ENCODE peak calls at places on chromosome 1, in eight cellular contexts. L is transverse colon, A is sigmoid colon, I is tibial nerve, Q is A549, W is SK-N-SH, D is suprapubic skin, C is K562. J is an unnamed sample.

GRCh38 chr1:184691719-184692324 is 62.8 kb downstream of the EDEM3 start:
- DNase-seq in L (no peak), A (no peak), I (no peak), Q (peak), W (peak), D (no peak), C (peak), J (no peak)

GRCh38 chr1:2237773-2238172 is 9.7 kb downstream of the SKI start:
- DNase-seq in L (no peak), A (no peak), I (no peak), Q (peak), W (no peak), D (no peak), C (peak), J (no peak)

GRCh38 chr1:40980453-40981121 is 1.1 kb downstream of the CTPS1 start:
- DNase-seq in L (peak), A (no peak), I (no peak), Q (peak), W (peak), D (no peak), C (peak), J (peak)

GRCh38 chr1:21121764-21122471 is 54.8 kb downstream of the EIF4G3 start:
- DNase-seq in L (no peak), A (no peak), I (no peak), Q (no peak), W (no peak), D (no peak), C (no peak), J (no peak)

GRCh38 chr1:108747128-108747827 is 804 bp downstream of the STXBP3 start:
- DNase-seq in L (peak), A (peak), I (peak), Q (peak), W (peak), D (peak), C (peak), J (peak)

GRCh38 chr1:175887981-175888428 is 144.6 kb upstream of the TNR start:
- DNase-seq in L (peak), A (no peak), I (peak), Q (peak), W (peak), D (no peak), C (peak), J (peak)

GRCh38 chr1:100866041-100866900 is 28.4 kb downstream of the EXTL2 start:
- DNase-seq in L (no peak), A (no peak), I (no peak), Q (peak), W (peak), D (no peak), C (peak), J (no peak)

GRCh38 chr1:21779613-21780521 is 3.1 kb downstream of the USP48 start:
- DNase-seq in L (no peak), A (no peak), I (no peak), Q (no peak), W (peak), D (no peak), C (peak), J (no peak)

GRCh38 chr1:9715536-9716226 is 64.2 kb downstream of the PIK3CD start:
- DNase-seq in L (no peak), A (no peak), I (no peak), Q (no peak), W (no peak), D (no peak), C (no peak), J (no peak)

GRCh38 chr1:25744140-25744581 is 55.8 kb upstream of the SELENON start:
- DNase-seq in L (peak), A (peak), I (peak), Q (peak), W (peak), D (no peak), C (peak), J (peak)

GRCh38 chr1:106480629-106481028 is 575.8 kb upstream of the PRMT6 start:
- DNase-seq in L (no peak), A (no peak), I (no peak), Q (no peak), W (no peak), D (no peak), C (no peak), J (no peak)

GRCh38 chr1:99674665-99675064 is 28.8 kb downstream of the PALMD start:
- DNase-seq in L (no peak), A (no peak), I (no peak), Q (no peak), W (no peak), D (no peak), C (no peak), J (no peak)

GRCh38 chr1:22414244-22414751 is 37.4 kb upstream of the ZBTB40 start:
- DNase-seq in L (peak), A (no peak), I (no peak), Q (peak), W (no peak), D (no peak), C (peak), J (peak)

GRCh38 chr1:118186026-118186425 is 998 bp upstream of the SPAG17 start:
- DNase-seq in L (no peak), A (no peak), I (no peak), Q (no peak), W (no peak), D (no peak), C (no peak), J (no peak)

GRCh38 chr1:76901158-76901767 is 34.0 kb downstream of the ST6GALNAC5 start:
- DNase-seq in L (no peak), A (no peak), I (no peak), Q (peak), W (peak), D (no peak), C (peak), J (no peak)

GRCh38 chr1:4854379-4854778 is 200.0 kb downstream of the AJAP1 start:
- DNase-seq in L (no peak), A (no peak), I (no peak), Q (no peak), W (no peak), D (no peak), C (no peak), J (no peak)

GRCh38 chr1:27519341-27520258 is 29.6 kb upstream of the WASF2 start:
- DNase-seq in L (peak), A (no peak), I (no peak), Q (no peak), W (peak), D (no peak), C (no peak), J (no peak)

GRCh38 chr1:94986783-94987182 is 59.9 kb upstream of the CNN3 start:
- DNase-seq in L (no peak), A (no peak), I (no peak), Q (no peak), W (no peak), D (no peak), C (no peak), J (no peak)

GRCh38 chr1:63831409-63831808 is 57.6 kb downstream of the ROR1 start:
- DNase-seq in L (no peak), A (no peak), I (no peak), Q (no peak), W (no peak), D (no peak), C (no peak), J (no peak)

GRCh38 chr1:93775224-93775623 is 93.6 kb upstream of the BCAR3 start:
- DNase-seq in L (no peak), A (no peak), I (no peak), Q (peak), W (no peak), D (no peak), C (no peak), J (no peak)

GRCh38 chr1:212271234-212271633 is 14.0 kb upstream of the PPP2R5A start:
- DNase-seq in L (no peak), A (no peak), I (no peak), Q (no peak), W (no peak), D (no peak), C (no peak), J (no peak)

GRCh38 chr1:179812501-179813292 is 64.9 kb downstream of the TOR1AIP2 start:
- DNase-seq in L (no peak), A (no peak), I (no peak), Q (no peak), W (no peak), D (no peak), C (no peak), J (no peak)

GRCh38 chr1:154895779-154896178 is 25.7 kb upstream of the KCNN3 start:
- DNase-seq in L (no peak), A (no peak), I (no peak), Q (no peak), W (peak), D (no peak), C (no peak), J (no peak)

GRCh38 chr1:240114222-240114621 is 22.5 kb downstream of the FMN2 start:
- DNase-seq in L (no peak), A (no peak), I (no peak), Q (no peak), W (no peak), D (no peak), C (no peak), J (no peak)

GRCh38 chr1:178716111-178716510 is 8.9 kb upstream of the RALGPS2 start:
- DNase-seq in L (no peak), A (no peak), I (no peak), Q (no peak), W (no peak), D (no peak), C (no peak), J (no peak)

GRCh38 chr1:178594133-178594532 is 81.2 kb downstream of the TEX35 start:
- DNase-seq in L (no peak), A (no peak), I (no peak), Q (no peak), W (no peak), D (no peak), C (no peak), J (no peak)

GRCh38 chr1:110308247-110308646 is 30.9 kb upstream of the RBM15 start:
- DNase-seq in L (no peak), A (no peak), I (no peak), Q (no peak), W (no peak), D (no peak), C (no peak), J (no peak)

GRCh38 chr1:223670458-223671159 is 5.1 kb upstream of the CAPN8 start:
- DNase-seq in L (peak), A (no peak), I (no peak), Q (peak), W (peak), D (no peak), C (peak), J (peak)

GRCh38 chr1:27563407-27564263 is 40.3 kb downstream of the AHDC1 start:
- DNase-seq in L (peak), A (peak), I (no peak), Q (peak), W (no peak), D (no peak), C (peak), J (peak)

GRCh38 chr1:182779530-182779929 is 10.0 kb upstream of the NPL start:
- DNase-seq in L (no peak), A (no peak), I (no peak), Q (no peak), W (no peak), D (no peak), C (no peak), J (no peak)

GRCh38 chr1:183822081-183822611 is 17.2 kb downstream of the RGL1 start:
- DNase-seq in L (no peak), A (peak), I (no peak), Q (no peak), W (no peak), D (no peak), C (no peak), J (no peak)

GRCh38 chr1:1554550-1554925 is 14.1 kb upstream of the TMEM240 start:
- DNase-seq in L (no peak), A (no peak), I (no peak), Q (no peak), W (no peak), D (peak), C (no peak), J (no peak)

GRCh38 chr1:185360714-185361113 is 43.7 kb upstream of the IVNS1ABP start:
- DNase-seq in L (no peak), A (no peak), I (no peak), Q (peak), W (no peak), D (no peak), C (no peak), J (no peak)

GRCh38 chr1:7948950-7949349 is 8.3 kb upstream of the TNFRSF9 start:
- DNase-seq in L (no peak), A (no peak), I (no peak), Q (no peak), W (no peak), D (peak), C (no peak), J (no peak)

GRCh38 chr1:23394176-23394575 is 24.5 kb upstream of the ZNF436 start:
- DNase-seq in L (no peak), A (no peak), I (no peak), Q (no peak), W (no peak), D (no peak), C (no peak), J (no peak)

GRCh38 chr1:66732407-66733166 is 19.7 kb upstream of the DYNLT5 start:
- DNase-seq in L (no peak), A (no peak), I (no peak), Q (no peak), W (no peak), D (no peak), C (no peak), J (no peak)

DNA sequence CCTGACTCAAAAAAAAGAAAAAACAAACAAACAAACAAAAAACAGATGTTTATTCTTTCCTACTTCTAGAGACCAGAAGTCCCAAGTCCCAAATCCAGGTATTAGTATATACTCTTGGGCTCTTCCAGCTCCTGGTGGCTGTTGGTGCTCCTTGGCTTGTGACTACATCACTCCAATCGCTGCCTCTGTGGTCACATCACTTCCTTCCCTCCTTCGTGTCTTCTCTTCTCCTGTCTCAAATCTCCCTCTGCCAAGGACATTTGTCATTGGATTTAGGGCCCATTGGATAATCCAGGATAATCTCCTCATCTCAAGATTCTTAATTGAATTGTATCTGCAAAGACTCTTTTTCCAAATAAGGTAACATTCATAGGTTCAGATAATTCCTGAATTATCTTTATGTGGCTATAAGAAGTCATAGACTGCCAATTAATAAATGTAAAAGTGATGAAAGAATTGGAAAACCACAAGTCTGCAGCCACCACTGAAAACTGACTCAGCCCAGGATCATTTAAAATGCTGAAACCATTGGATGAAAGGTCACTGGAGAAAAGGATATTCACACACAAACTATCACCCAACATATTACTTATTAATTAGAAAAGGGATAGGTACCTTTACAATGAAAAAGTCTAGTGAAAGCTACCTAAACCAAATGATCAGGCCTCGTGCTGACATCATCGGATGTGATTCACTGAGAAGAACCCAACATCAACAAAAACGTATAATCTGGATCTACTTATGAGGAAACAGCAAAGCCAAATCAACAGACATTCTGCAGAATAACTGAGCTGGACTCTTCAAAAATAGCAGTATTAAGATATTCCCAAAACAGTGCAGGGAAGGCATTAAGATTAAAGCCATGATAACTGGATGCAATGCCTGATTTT is 67.1 kb downstream of the ZNF281 start:
- DNase-seq in L (no peak), A (no peak), I (no peak), Q (no peak), W (no peak), D (no peak), C (no peak), J (no peak)
- TF ChIP-seq EP300 in L (no peak), A (no peak), I (no peak), Q (no peak), W (no peak), D (no peak), C (no peak), J (no peak)

DNA sequence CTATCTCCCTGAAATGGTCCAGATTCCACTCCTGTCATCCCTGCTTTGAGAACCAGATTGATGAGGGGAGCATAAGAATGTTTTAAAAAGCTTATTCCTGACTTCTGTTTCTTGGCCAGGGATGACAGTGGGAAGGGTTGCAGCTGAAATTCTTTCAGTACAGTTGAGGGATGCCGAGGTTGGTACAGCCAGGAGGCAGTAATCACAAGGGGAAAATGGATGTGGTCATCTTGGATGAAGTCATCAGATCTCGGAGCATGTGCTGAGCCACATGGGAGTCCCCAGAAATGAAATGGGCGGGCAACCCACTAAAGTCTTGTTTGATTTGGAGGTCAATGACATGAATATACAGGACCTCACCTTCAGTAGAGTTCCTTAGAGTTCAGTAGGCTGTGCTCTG is 18.7 kb upstream of the PLA2G2E start:
- DNase-seq in L (no peak), A (no peak), I (no peak), Q (no peak), W (no peak), D (no peak), C (no peak), J (no peak)
- TF ChIP-seq EP300 in L (no peak), A (no peak), I (no peak), Q (no peak), W (no peak), D (no peak), C (no peak), J (no peak)

GRCh38 chr1:168643152-168643551 is 66.7 kb downstream of the XCL1 start:
- DNase-seq in L (no peak), A (no peak), I (no peak), Q (no peak), W (no peak), D (no peak), C (no peak), J (no peak)
- TF ChIP-seq EP300 in L (no peak), A (no peak), I (no peak), Q (no peak), W (no peak), D (no peak), C (no peak), J (no peak)

DNA sequence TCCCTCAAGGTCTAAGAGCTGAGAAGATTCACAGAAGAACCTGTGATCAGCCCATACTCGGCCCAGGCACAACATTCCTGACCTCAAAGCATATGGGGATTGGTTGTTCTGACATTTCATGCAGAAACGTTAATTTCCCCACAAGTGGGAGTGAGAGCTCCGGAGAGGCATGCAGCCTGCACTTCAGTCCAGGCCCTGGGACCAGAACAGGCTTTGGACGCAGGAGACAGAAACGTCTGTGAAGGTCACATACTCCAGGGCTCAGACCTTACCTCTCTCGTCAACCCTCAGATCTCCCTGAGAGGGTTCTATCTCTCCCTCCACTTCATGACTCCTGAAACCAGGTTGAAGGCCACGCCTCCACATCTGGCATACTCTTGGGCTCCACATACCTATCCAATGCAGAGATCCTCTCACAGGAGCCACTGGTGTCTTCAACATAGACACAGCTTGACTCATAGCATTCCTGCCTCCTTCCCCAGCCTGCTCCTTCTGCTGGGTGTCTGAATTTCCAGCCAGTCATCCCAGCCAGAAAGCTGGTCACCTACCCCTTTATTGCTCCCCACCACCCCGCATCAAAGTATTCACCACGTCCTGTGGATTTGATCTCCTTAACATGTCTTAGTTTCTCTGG is 149.2 kb downstream of the OMA1 start:
- DNase-seq in L (no peak), A (no peak), I (no peak), Q (peak), W (no peak), D (no peak), C (no peak), J (no peak)
- TF ChIP-seq EP300 in L (no peak), A (no peak), I (no peak), Q (no peak), W (no peak), D (no peak), C (no peak), J (no peak)